ENCODE peak calls at places on chromosomes 7 and 10, in five cellular contexts. K is Peyer's patch, U is left ventricle myocardium inferior, A is stomach, T is vagina. H is an unnamed sample. For H3K9me3, the result is how much of the 10 kb centered on the place peaks cover.

GRCh38 chr10:114714281-114714741 is 56.2 kb upstream of the ABLIM1 start:
- DNase-seq in U (peak), T (no peak), A (peak), K (no peak), H (no peak)

GRCh38 chr10:73095479-73096021 is 1.1 kb downstream of the P4HA1 start:
- DNase-seq in A (peak), U (peak), K (peak), T (no peak), H (no peak)

GRCh38 chr7:114100810-114101209 is 182.0 kb upstream of the PPP1R3A start:
- DNase-seq in U (no peak), T (no peak), A (no peak), K (no peak), H (no peak)

GRCh38 chr10:104582604-104582951 is 58.5 kb upstream of the SORCS3 start:
- DNase-seq in K (no peak), U (no peak), A (no peak), T (peak), H (no peak)

GRCh38 chr7:41955475-41956243 is 252.8 kb upstream of the INHBA start:
- DNase-seq in T (peak), A (peak), K (peak), U (peak), H (peak)

GRCh38 chr10:6269953-6270867 is 67.5 kb downstream of the PFKFB3 start:
- DNase-seq in T (no peak), A (peak), K (peak), U (no peak), H (no peak)

GRCh38 chr10:1454964-1455363 is 282.4 kb downstream of the ADARB2 start:
- DNase-seq in T (peak), A (no peak), U (no peak), K (no peak), H (no peak)

GRCh38 chr7:47584128-47584865 is 2.4 kb upstream of the TNS3 start:
- DNase-seq in T (no peak), K (no peak), A (no peak), U (no peak), H (no peak)

GRCh38 chr10:96250349-96250748 is 21.0 kb downstream of the BLNK start:
- DNase-seq in A (no peak), T (no peak), K (no peak), U (no peak), H (no peak)

DNA sequence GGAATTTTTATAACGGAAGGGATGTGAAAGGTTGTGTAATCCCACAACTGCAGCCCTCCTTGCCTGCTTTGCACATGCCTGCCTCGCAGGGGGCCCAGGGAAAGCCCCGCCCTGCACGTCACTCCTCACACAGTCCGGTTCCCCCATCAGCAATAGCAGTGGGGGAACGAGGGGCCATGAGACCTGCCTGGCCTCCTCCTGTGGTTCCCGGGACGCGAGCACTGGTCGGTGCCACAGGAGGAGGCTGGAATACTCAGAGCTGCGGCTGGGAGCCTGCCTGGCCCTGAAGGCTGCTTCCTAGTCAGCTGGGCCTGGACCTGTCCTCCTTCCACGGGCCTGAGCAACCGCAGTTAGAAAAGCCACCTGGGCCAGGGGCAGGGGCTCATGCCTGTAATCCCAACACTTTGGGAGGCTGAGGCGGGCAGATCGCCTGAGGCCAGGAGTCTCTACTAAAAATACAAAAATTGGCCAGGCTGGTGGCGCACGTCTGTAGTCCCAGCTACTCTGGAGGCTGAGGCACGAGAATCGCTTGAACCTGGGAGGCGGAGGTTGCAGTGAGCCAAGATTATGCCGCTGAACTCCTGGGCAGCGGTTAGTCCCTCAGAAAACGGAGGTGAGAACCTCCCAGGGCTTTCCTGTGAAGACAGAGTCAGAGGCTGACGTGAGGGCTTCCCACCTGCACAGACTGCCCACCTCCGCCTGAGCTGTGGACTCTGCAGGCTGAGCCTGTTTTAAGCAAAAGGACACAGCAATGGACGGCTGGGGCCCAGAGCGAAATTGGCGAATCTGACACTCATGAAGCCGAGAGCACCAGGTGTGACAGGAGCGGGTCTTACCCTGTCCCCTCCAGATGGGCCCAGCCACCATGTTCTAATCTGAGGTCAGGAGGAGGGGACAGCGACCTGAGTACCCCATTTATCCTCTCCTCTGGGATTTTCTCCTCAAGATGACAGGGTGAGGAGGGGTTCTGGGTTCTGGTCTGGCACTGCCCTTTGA is 52.9 kb downstream of the VIPR2 start:
- DNase-seq in K (peak), T (no peak), A (peak), U (no peak), H (no peak)
- H3K9me3 ChIP-seq in K (under half), T (under half), A (under half), U (under half), H (under half)

GRCh38 chr7:157875230-157876179 is 538.7 kb downstream of the DNAJB6 start:
- DNase-seq in A (peak), K (no peak), T (no peak), U (no peak), H (no peak)
- H3K9me3 ChIP-seq in A (under half), K (under half), T (under half), U (under half), H (under half)

GRCh38 chr7:156173346-156173745 is 361.1 kb upstream of the SHH start:
- DNase-seq in K (no peak), U (no peak), A (no peak), T (no peak), H (no peak)
- H3K9me3 ChIP-seq in K (under half), U (under half), A (under half), T (under half), H (under half)

DNA sequence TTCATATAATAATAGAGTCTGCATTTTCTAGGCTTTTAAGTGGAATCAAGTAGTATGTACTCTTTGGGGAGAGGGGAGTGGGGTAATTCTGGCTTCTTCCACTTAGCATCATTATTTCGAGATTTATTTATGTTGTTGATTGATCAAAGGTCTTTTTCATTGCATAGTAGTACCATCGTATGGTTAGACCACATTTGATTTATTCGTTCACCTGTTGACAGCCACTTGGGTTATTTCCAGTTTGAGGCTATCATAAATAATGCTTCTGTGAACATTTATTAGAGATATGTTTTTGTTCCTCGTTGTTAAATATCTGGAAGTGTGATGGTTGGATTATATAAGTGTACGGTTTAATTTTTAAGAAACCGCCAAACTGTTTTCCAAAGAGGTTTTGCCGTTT is 52.8 kb downstream of the AHCYL2 start:
- DNase-seq in A (no peak), T (no peak), U (no peak), K (no peak), H (no peak)
- H3K9me3 ChIP-seq in A (under half), T (under half), U (under half), K (under half), H (under half)

GRCh38 chr7:57381581-57381980 is 68.4 kb upstream of the ZNF716 start:
- DNase-seq in T (no peak), U (no peak), A (no peak), K (no peak), H (no peak)

GRCh38 chr7:57370066-57370738 is 79.8 kb upstream of the ZNF716 start:
- DNase-seq in A (no peak), T (no peak), K (no peak), U (no peak), H (no peak)

GRCh38 chr7:57370739-57371098 is 79.3 kb upstream of the ZNF716 start:
- DNase-seq in U (no peak), T (no peak), A (no peak), K (no peak), H (no peak)

GRCh38 chr7:57375783-57376182 is 74.2 kb upstream of the ZNF716 start:
- DNase-seq in A (no peak), K (no peak), U (no peak), T (no peak), H (no peak)
- H3K9me3 ChIP-seq in A (half or more), K (under half), U (under half), T (under half), H (under half)

GRCh38 chr7:14738086-14738485 is 164.5 kb downstream of the DGKB start:
- DNase-seq in A (no peak), T (no peak), K (no peak), U (no peak), H (no peak)
- H3K9me3 ChIP-seq in A (under half), T (under half), K (under half), U (under half), H (under half)

GRCh38 chr7:69042138-69042537 is 556.1 kb upstream of the AUTS2 start:
- DNase-seq in U (no peak), A (no peak), K (no peak), T (no peak), H (no peak)
- H3K9me3 ChIP-seq in U (half or more), A (under half), K (under half), T (under half), H (under half)

DNA sequence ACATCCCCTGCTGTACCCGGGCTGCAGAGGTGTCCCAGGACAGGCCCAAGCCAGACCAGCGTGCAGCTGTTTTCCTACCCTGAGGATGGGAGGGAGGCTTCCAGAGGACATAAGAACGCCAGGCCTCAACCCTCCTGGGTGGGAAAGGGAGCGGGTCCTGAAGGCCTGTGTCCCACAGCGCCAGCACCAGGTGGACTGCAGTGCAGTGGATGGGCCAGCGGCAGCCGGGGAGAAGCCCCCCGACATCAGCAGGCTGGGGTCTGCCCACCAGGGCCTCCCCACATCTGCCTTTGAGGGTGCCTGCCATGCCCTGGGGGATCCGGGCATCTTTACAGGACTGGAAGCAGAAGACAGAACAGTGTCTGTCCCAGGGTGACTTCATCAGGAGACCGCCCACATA is 22.8 kb upstream of the ZNF716 start:
- DNase-seq in K (no peak), T (no peak), A (no peak), U (no peak), H (no peak)
- H3K9me3 ChIP-seq in K (under half), T (under half), A (half or more), U (under half), H (under half)

DNA sequence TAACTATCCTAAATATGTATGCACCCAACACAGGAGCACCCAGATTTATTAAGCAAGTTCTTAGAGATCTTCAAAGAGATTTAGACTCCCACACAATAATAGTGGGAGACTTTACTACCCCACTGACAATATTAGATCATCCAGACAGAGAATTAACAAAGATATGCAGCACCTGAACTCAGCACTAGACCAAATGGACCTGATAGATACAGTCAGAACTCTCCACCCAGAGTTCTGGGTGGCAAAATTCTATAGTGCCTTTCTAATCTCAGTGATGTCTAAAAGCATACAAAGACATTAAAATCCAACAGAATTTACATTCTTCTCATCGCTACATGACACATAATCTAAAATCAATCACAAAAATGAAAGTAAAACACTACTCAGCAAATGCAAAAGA is 183.3 kb downstream of the AGMO start:
- DNase-seq in A (no peak), K (no peak), U (no peak), T (no peak), H (no peak)
- H3K9me3 ChIP-seq in A (under half), K (under half), U (under half), T (under half), H (under half)

DNA sequence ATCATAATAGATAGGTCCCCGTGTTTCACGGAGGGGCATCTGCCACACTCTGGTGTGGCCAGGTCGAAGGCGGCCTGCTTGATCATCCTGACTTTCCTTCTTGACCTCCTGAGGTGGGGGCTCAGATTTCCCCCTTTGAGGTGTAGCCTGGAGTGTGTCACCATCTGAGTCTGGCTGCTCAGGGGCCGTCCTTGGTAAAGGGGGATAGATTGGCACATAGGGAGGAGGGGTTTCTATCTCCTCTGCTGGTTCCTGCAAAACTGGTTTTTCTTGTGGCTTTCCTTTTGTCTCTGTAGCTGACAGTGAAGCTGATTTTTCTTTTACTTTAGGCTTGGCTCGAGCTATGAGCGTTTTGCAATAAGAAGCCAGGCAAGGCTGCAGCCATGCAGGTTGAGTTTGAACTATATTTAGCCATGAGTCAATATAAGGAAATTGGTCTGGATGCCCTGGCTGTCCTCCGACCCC is 7.1 kb upstream of the ZNF117 start:
- DNase-seq in K (no peak), U (no peak), A (peak), T (no peak), H (no peak)
- H3K9me3 ChIP-seq in K (under half), U (half or more), A (under half), T (under half), H (under half)

H was measured in esophagus squamous epithelium.